ENCODE peak calls at places on chromosomes 16 and 17, in seven cellular contexts. I, G, Y, M, S, E and C are unnamed samples.

GRCh38 chr16:28304214-28304613 is 11.9 kb downstream of the SBK1 start:
- DNase-seq in G (no peak), I (peak), E (peak), S (peak), Y (no peak), M (no peak), C (peak)

GRCh38 chr17:79801156-79802038 is 4.5 kb upstream of the CBX8 start:
- DNase-seq in M (no peak), E (no peak), G (no peak), S (no peak), I (peak), Y (no peak), C (peak)

GRCh38 chr16:4511441-4512082 is 27.0 kb downstream of the CDIP1 start:
- DNase-seq in S (no peak), M (no peak), G (peak), Y (no peak), I (peak), E (peak), C (peak)

GRCh38 chr17:55159251-55159650 is 105.5 kb upstream of the HLF start:
- DNase-seq in M (no peak), I (no peak), E (peak), Y (no peak), G (no peak), S (no peak), C (peak)

GRCh38 chr16:88066680-88067529 is 115.7 kb downstream of the BANP start:
- DNase-seq in I (no peak), S (no peak), E (no peak), Y (no peak), M (no peak), G (no peak), C (no peak)

GRCh38 chr17:60751884-60752283 is 74.2 kb downstream of the BCAS3 start:
- DNase-seq in S (no peak), M (no peak), E (no peak), Y (no peak), I (no peak), G (no peak), C (no peak)

GRCh38 chr17:67256075-67256732 is 11.2 kb upstream of the HELZ start:
- DNase-seq in I (no peak), E (no peak), S (no peak), Y (no peak), M (no peak), G (no peak), C (no peak)

GRCh38 chr16:10889880-10890279 is 12.9 kb downstream of the CIITA start:
- DNase-seq in Y (no peak), G (no peak), E (no peak), S (no peak), M (no peak), I (no peak), C (no peak)

GRCh38 chr16:49937886-49938285 is 82.0 kb upstream of the ZNF423 start:
- DNase-seq in E (no peak), Y (no peak), S (no peak), M (no peak), I (no peak), G (no peak), C (no peak)

GRCh38 chr17:74742153-74742515 is 5.1 kb downstream of the RAB37 start:
- DNase-seq in I (no peak), M (no peak), Y (no peak), E (no peak), G (no peak), S (no peak), C (no peak)

GRCh38 chr17:63452979-63453551 is 7.0 kb upstream of the CYB561 start:
- DNase-seq in I (no peak), M (no peak), G (peak), E (no peak), Y (no peak), S (no peak), C (no peak)

GRCh38 chr16:89921699-89922476 is 1.3 kb upstream of the TUBB3 start:
- DNase-seq in G (peak), I (peak), S (peak), Y (no peak), M (peak), E (peak), C (peak)

GRCh38 chr16:1003551-1004347 is 22.2 kb downstream of the SOX8 start:
- DNase-seq in I (no peak), M (no peak), E (no peak), Y (no peak), S (no peak), G (no peak), C (peak)

GRCh38 chr16:57534337-57534880 is 2.0 kb downstream of the CCDC102A start:
- DNase-seq in Y (no peak), G (no peak), E (no peak), I (no peak), M (no peak), S (no peak), C (no peak)

GRCh38 chr16:50879873-50880695 is 138.2 kb downstream of the CYLD start:
- DNase-seq in E (no peak), G (no peak), I (peak), M (no peak), S (no peak), Y (no peak), C (no peak)

GRCh38 chr17:55540414-55541091 is 29.3 kb upstream of the SMIM36 start:
- DNase-seq in S (peak), E (peak), I (no peak), G (no peak), M (no peak), Y (no peak), C (peak)

GRCh38 chr16:86089986-86090385 is 191.0 kb downstream of the IRF8 start:
- DNase-seq in Y (no peak), E (no peak), G (no peak), S (no peak), M (no peak), I (no peak), C (no peak)

GRCh38 chr17:73318861-73319260 is 7.1 kb upstream of the CDC42EP4 start:
- DNase-seq in E (no peak), M (no peak), G (peak), S (no peak), I (no peak), Y (no peak), C (no peak)

GRCh38 chr16:24541534-24541933 is 2.2 kb downstream of the RBBP6 start:
- DNase-seq in S (no peak), G (no peak), Y (no peak), M (no peak), E (no peak), I (no peak), C (no peak)

GRCh38 chr17:81241648-81242420 is 2.7 kb downstream of the NDUFAF8 start:
- DNase-seq in M (no peak), Y (no peak), E (peak), G (peak), S (no peak), I (peak), C (peak)

DNA sequence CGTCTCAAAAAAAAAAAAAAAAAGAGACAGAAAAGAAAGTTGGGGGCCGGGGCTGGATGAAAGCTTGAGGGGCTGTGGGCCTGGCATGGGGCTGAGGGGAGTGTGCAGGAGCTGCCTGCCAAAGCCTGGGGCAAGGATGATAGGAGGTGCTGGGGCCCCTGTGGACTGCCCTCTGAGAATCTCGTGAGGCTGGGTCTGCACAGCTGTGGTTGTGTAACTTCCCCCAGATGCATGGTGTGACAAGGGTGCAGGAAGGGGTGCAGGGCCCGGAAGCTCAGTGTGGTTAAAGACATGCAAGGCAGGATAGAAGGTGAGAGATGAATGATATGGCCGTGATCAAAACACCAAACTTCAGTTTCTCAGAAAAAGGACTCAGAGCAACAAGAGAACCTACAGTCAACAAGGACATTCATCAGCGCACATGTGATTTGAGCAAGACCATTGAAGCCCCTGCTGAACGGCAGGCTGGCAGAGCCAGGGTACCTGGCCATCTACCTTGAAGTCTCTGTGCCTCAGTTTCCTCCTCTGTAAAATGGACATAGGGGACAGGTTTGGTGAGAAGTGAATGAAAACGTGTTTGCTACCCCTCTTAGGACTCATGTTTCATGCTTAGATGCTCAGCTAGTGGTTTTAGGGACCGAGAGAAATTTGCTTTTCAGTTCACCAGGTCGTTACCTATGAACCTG is 9.6 kb downstream of the IL32 start:
- DNase-seq in E (no peak), Y (no peak), G (no peak), S (no peak), M (no peak), I (no peak), C (no peak)
- H3K4me3 ChIP-seq in E (no peak), Y (no peak), G (no peak), S (no peak), M (no peak), I (no peak), C (no peak)

DNA sequence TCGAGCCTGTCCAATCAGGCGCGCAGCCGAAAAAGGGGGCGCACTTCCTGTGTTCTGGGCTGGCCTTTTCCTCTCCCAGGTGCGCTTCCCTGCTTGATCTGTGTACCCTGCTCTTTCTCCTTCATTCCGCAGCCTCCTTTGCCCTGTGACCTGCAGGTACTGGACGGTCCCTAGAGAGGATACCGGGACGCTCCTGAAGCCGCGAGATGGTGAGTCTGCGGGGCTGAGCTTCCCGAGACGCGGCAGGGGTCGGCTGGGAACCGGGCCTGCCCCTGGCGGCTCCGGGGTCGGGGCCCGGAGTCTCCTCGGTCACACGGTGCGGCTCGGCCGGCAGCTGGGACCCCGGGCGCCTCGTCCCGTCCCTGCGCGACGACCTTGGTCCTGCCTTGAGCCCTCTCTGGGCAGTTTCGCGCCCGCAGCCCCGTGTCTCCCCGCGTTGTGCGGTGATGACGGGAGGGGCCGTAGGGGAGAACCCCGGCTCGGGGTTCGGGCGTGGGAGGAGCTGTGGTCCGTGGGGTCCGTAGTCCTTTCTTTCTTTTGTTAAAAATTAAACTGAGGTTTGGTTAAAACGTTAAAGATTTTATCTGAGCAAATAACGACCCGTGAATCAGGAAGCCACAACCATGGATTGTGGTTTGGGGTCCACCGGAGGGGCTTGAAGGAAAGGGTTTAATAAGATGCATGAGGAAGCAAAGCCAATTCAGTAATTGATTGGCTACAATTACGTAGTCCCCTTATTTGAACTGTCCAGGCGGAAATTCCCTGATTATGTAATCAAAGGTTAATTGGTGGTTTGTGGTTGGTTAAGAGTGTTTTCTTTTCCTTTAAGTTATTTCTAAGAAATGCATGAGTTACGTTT is 172.8 kb upstream of the ZNF267 start:
- DNase-seq in S (no peak), E (peak), I (peak), G (no peak), Y (no peak), M (no peak), C (peak)
- TF ChIP-seq CTCF in S (no peak), E (peak), I (no peak), G (peak), Y (no peak), M (peak), C (peak)

DNA sequence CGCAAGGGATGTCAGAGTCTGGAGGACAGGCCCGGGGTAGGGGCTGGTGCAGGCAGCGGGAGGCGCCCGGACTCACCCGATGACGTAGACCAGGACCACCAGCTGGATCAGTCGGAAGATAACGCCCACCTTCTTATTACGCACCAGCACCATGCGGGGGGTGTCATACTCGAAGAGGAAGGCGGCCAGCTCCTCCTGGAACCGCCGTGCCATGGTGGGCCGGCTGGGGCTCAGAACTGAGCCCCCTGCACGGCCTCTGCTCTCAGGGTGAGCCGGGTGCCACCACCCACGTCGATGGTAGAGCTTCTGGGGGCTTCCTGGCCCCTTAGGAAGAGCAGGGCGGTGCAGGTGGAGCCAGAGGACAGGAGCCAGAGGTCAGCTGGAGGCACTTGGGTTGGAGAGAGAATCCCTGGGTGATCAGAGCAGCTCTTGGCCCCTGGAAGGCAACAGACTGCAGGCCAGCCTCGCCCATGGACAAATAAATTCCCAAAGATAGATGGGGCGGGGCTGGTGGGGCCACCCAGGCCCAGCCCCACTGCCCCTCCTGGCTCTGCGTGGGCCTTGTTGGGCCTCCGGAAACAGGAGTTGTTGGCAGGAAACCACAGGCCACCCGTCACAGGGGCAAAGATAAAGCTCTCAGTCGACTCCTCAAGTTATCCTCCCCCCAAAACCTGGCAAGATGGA is at the start of gene P2RX1:
- DNase-seq in M (no peak), Y (no peak), I (no peak), E (no peak), G (no peak), S (no peak), C (no peak)
- H3K4me3 ChIP-seq in M (no peak), Y (no peak), I (no peak), E (no peak), G (no peak), S (no peak), C (no peak)

DNA sequence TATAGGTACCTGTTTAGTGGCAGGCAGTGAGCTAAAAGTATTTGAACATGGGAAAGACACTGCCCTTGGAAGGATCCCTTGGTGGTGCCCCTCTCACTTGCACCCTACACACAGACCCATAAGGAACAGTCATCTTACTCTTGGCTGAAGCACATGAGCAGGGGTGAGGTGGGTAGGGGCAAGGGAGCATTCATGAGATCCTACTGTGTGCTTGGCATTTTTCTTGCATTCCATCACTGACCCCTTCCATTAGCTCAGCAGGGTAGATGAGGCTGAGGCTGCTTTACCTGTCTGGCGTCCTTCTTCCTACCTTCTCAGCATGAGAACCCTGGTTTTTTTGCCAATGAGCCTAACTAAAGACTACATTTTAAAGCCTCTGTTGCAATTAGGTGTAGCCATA is 48.3 kb downstream of the CCT6B start:
- DNase-seq in S (no peak), M (no peak), G (no peak), Y (no peak), I (peak), E (no peak), C (no peak)
- TF ChIP-seq CTCF in S (no peak), M (no peak), G (no peak), Y (no peak), I (no peak), E (no peak), C (no peak)

DNA sequence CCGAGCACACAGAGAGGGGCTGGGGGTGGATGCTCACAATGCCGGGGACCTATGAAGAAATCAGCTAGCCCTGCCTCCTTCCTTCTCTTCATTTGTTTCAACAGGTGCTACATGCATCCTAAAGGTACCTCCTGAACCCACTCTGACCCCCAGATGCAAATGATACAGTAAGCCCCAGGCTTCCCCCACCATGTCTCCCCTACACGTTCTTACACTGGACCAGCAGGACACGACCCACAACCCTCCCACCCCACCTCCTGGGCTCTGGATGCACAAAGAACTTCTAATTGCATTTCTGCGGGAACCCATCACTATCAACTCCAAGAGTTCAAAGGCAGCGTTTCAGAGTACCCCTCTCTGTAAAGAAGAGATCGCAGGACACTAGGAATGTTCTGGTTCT is 2.1 kb downstream of the XYLT1 start:
- DNase-seq in Y (no peak), I (no peak), G (no peak), M (no peak), S (no peak), E (no peak), C (no peak)
- H3K4me3 ChIP-seq in Y (no peak), I (peak), G (no peak), M (peak), S (peak), E (peak), C (no peak)

DNA sequence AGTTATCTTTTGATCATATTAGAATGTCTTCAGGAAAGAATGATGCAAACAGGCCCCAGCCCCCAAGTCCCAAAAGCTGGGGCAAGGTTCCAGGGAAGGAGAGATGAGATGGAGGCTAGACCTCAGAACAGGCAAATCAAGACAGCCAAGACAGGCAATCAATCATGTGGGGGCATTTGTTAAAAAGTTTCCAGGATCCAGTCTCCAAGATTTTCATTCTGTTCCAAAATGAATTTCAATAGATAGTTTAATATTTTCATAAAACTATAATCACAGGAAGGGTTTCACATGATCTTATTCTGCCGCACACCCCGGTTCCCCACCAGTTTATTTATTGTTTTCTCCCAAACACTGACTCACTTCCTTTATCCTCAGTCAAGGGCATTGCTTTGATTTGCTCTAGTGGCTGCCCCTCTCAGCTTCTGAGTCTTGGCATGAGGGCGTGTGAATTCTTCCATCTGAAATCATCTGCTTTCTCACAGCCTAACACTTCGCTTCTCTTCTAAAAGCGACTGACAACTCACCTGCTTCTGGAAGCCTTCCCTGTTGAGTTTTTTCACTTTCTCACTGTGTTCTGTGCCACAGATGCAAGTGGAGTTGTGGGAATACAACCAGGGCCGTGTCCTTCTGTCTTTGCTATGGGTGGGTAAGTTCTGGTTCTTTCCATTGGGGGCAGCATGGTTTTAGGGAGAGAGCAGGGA is 12.2 kb upstream of the TERF2 start:
- DNase-seq in S (no peak), G (peak), M (no peak), Y (no peak), I (peak), E (peak), C (peak)
- TF ChIP-seq CTCF in S (peak), G (peak), M (peak), Y (peak), I (peak), E (peak), C (peak)

DNA sequence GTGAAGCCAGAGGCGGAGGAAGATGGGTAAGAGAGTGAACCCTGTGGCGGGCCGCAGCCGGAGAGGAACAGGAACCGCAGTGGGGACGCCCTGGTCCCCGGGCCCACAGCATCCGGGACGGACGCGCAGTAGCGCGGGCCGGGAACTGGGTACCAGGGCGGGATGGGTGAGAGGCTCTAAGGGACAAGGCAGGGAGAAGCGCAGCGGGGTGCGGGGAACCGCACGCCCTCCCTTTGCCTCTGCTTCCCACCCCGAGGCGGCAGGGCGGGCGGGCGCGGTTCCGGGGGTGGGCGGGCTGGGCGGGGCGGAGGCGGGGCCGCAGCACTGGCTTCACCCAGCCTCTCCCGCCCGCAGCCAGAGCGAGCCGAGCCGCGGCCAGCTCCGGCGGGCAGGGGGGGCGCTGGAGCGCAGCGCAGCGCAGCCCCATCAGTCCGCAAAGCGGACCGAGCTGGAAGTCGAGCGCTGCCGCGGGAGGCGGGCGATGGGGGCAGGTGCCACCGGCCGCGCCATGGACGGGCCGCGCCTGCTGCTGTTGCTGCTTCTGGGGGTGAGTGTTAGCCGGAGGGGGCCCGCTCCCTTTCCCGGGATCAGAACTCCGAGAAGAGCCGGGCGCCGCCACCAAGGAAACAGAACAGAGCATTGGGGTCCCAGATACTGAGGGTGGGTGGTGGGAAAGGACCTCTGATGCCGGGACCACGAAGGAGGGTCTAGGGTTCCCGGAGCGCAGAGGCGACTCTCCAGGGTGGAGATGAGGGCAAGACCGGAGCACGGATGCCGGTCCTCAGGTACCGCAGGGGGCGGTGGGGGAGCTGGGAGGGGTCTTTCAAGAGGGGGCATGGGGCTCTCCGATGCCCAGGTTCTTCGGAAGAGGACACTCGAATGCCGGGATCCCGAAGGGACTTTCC is at the start of gene NGFR:
- DNase-seq in Y (no peak), M (no peak), S (no peak), I (peak), G (peak), E (no peak), C (no peak)
- H3K4me3 ChIP-seq in Y (peak), M (peak), S (peak), I (peak), G (peak), E (peak), C (peak)